ENCODE peak calls at places on chromosome 1, in nine cellular contexts. One of them, this sample, is unnamed.

GRCh38 chr1:94783342-94784264 is 36.6 kb upstream of the SLC44A3 start:
- DNase-seq in heart right ventricle: peak
- DNase-seq in DND-41: no peak
- DNase-seq in testis: peak
- DNase-seq in suprapubic skin: peak
- DNase-seq in fibroblast of lung: peak
- DNase-seq in Panc1: no peak
- DNase-seq in HCT116: no peak
- DNase-seq in left ventricle myocardium inferior: peak
- DNase-seq in this sample: peak

GRCh38 chr1:218718216-218718615 is 373.1 kb downstream of the TGFB2 start:
- DNase-seq in testis: no peak
- DNase-seq in DND-41: no peak
- DNase-seq in Panc1: no peak
- DNase-seq in left ventricle myocardium inferior: no peak
- DNase-seq in suprapubic skin: no peak
- DNase-seq in heart right ventricle: no peak
- DNase-seq in HCT116: no peak
- DNase-seq in fibroblast of lung: peak
- DNase-seq in this sample: no peak

GRCh38 chr1:171869097-171869496 is 27.8 kb downstream of the DNM3 start:
- DNase-seq in DND-41: no peak
- DNase-seq in Panc1: no peak
- DNase-seq in HCT116: no peak
- DNase-seq in testis: no peak
- DNase-seq in suprapubic skin: no peak
- DNase-seq in heart right ventricle: no peak
- DNase-seq in fibroblast of lung: no peak
- DNase-seq in left ventricle myocardium inferior: no peak
- DNase-seq in this sample: no peak

GRCh38 chr1:113396585-113396984 is 6.3 kb downstream of the MAGI3 start:
- DNase-seq in fibroblast of lung: peak
- DNase-seq in suprapubic skin: no peak
- DNase-seq in testis: no peak
- DNase-seq in HCT116: peak
- DNase-seq in DND-41: no peak
- DNase-seq in left ventricle myocardium inferior: no peak
- DNase-seq in Panc1: no peak
- DNase-seq in heart right ventricle: no peak
- DNase-seq in this sample: no peak

GRCh38 chr1:41394918-41395598 is 33.8 kb downstream of the FOXO6 start:
- DNase-seq in heart right ventricle: no peak
- DNase-seq in suprapubic skin: no peak
- DNase-seq in DND-41: peak
- DNase-seq in HCT116: no peak
- DNase-seq in Panc1: no peak
- DNase-seq in testis: no peak
- DNase-seq in fibroblast of lung: no peak
- DNase-seq in left ventricle myocardium inferior: no peak
- DNase-seq in this sample: no peak

GRCh38 chr1:235938714-235939487 is 72.2 kb upstream of the LYST start:
- DNase-seq in HCT116: no peak
- DNase-seq in left ventricle myocardium inferior: no peak
- DNase-seq in DND-41: no peak
- DNase-seq in testis: no peak
- DNase-seq in fibroblast of lung: no peak
- DNase-seq in Panc1: no peak
- DNase-seq in heart right ventricle: no peak
- DNase-seq in suprapubic skin: no peak
- DNase-seq in this sample: no peak

GRCh38 chr1:186082235-186082937 is 292.7 kb downstream of the TPR start:
- DNase-seq in Panc1: peak
- DNase-seq in fibroblast of lung: peak
- DNase-seq in suprapubic skin: peak
- DNase-seq in HCT116: peak
- DNase-seq in DND-41: no peak
- DNase-seq in heart right ventricle: peak
- DNase-seq in left ventricle myocardium inferior: peak
- DNase-seq in testis: peak
- DNase-seq in this sample: peak

GRCh38 chr1:179818743-179819173 is 58.8 kb downstream of the TOR1AIP2 start:
- DNase-seq in left ventricle myocardium inferior: peak
- DNase-seq in suprapubic skin: peak
- DNase-seq in Panc1: no peak
- DNase-seq in HCT116: no peak
- DNase-seq in fibroblast of lung: no peak
- DNase-seq in heart right ventricle: peak
- DNase-seq in testis: peak
- DNase-seq in DND-41: no peak
- DNase-seq in this sample: peak

GRCh38 chr1:222928212-222928611 is 113.4 kb downstream of the DISP1 start:
- DNase-seq in Panc1: no peak
- DNase-seq in heart right ventricle: peak
- DNase-seq in suprapubic skin: peak
- DNase-seq in left ventricle myocardium inferior: peak
- DNase-seq in fibroblast of lung: peak
- DNase-seq in DND-41: no peak
- DNase-seq in testis: peak
- DNase-seq in HCT116: no peak
- DNase-seq in this sample: peak

GRCh38 chr1:26696191-26696644 is 403 bp downstream of the ARID1A start:
- DNase-seq in heart right ventricle: no peak
- DNase-seq in fibroblast of lung: no peak
- DNase-seq in Panc1: no peak
- DNase-seq in HCT116: no peak
- DNase-seq in suprapubic skin: peak
- DNase-seq in left ventricle myocardium inferior: peak
- DNase-seq in testis: no peak
- DNase-seq in DND-41: no peak
- DNase-seq in this sample: no peak

GRCh38 chr1:106268070-106268469 is 788.4 kb upstream of the PRMT6 start:
- DNase-seq in testis: peak
- DNase-seq in HCT116: no peak
- DNase-seq in left ventricle myocardium inferior: no peak
- DNase-seq in DND-41: no peak
- DNase-seq in Panc1: no peak
- DNase-seq in suprapubic skin: no peak
- DNase-seq in fibroblast of lung: no peak
- DNase-seq in heart right ventricle: no peak
- DNase-seq in this sample: no peak

GRCh38 chr1:237672748-237673147 is 218.0 kb downstream of the ZP4 start:
- DNase-seq in suprapubic skin: no peak
- DNase-seq in DND-41: no peak
- DNase-seq in testis: no peak
- DNase-seq in HCT116: no peak
- DNase-seq in fibroblast of lung: peak
- DNase-seq in heart right ventricle: no peak
- DNase-seq in left ventricle myocardium inferior: no peak
- DNase-seq in Panc1: peak
- DNase-seq in this sample: no peak

GRCh38 chr1:33331444-33332356 is 10.8 kb upstream of the A3GALT2 start:
- DNase-seq in left ventricle myocardium inferior: no peak
- DNase-seq in fibroblast of lung: no peak
- DNase-seq in Panc1: no peak
- DNase-seq in testis: no peak
- DNase-seq in HCT116: no peak
- DNase-seq in DND-41: no peak
- DNase-seq in heart right ventricle: no peak
- DNase-seq in suprapubic skin: peak
- DNase-seq in this sample: no peak

GRCh38 chr1:208374391-208374941 is 130.3 kb upstream of the PLXNA2 start:
- DNase-seq in suprapubic skin: no peak
- DNase-seq in DND-41: no peak
- DNase-seq in left ventricle myocardium inferior: no peak
- DNase-seq in HCT116: no peak
- DNase-seq in fibroblast of lung: no peak
- DNase-seq in heart right ventricle: no peak
- DNase-seq in Panc1: no peak
- DNase-seq in testis: no peak
- DNase-seq in this sample: no peak

GRCh38 chr1:168136709-168137514 is at the start of gene GPR161:
- DNase-seq in HCT116: no peak
- DNase-seq in suprapubic skin: peak
- DNase-seq in fibroblast of lung: peak
- DNase-seq in testis: peak
- DNase-seq in DND-41: peak
- DNase-seq in left ventricle myocardium inferior: peak
- DNase-seq in heart right ventricle: peak
- DNase-seq in Panc1: no peak
- DNase-seq in this sample: peak

GRCh38 chr1:58848818-58849411 is 65.1 kb upstream of the JUN start:
- DNase-seq in testis: peak
- DNase-seq in suprapubic skin: peak
- DNase-seq in fibroblast of lung: peak
- DNase-seq in Panc1: peak
- DNase-seq in DND-41: no peak
- DNase-seq in HCT116: peak
- DNase-seq in heart right ventricle: peak
- DNase-seq in left ventricle myocardium inferior: peak
- DNase-seq in this sample: peak

GRCh38 chr1:53822931-53823330 is 15.2 kb downstream of the NDC1 start:
- DNase-seq in DND-41: no peak
- DNase-seq in suprapubic skin: no peak
- DNase-seq in heart right ventricle: no peak
- DNase-seq in Panc1: no peak
- DNase-seq in left ventricle myocardium inferior: no peak
- DNase-seq in fibroblast of lung: no peak
- DNase-seq in HCT116: no peak
- DNase-seq in testis: no peak
- DNase-seq in this sample: no peak
- TF ChIP-seq CTCF in DND-41: no peak
- TF ChIP-seq CTCF in suprapubic skin: no peak
- TF ChIP-seq CTCF in heart right ventricle: no peak
- TF ChIP-seq CTCF in Panc1: no peak
- TF ChIP-seq CTCF in left ventricle myocardium inferior: no peak
- TF ChIP-seq CTCF in fibroblast of lung: no peak
- TF ChIP-seq CTCF in HCT116: no peak
- TF ChIP-seq CTCF in testis: no peak
- TF ChIP-seq CTCF in this sample: no peak

GRCh38 chr1:184242507-184242943 is 144.3 kb upstream of the C1orf21 start:
- DNase-seq in Panc1: no peak
- DNase-seq in suprapubic skin: no peak
- DNase-seq in left ventricle myocardium inferior: no peak
- DNase-seq in HCT116: no peak
- DNase-seq in testis: peak
- DNase-seq in DND-41: no peak
- DNase-seq in fibroblast of lung: peak
- DNase-seq in heart right ventricle: peak
- DNase-seq in this sample: no peak
- H3K27ac ChIP-seq in Panc1: no peak
- H3K27ac ChIP-seq in suprapubic skin: no peak
- H3K27ac ChIP-seq in left ventricle myocardium inferior: peak
- H3K27ac ChIP-seq in HCT116: no peak
- H3K27ac ChIP-seq in testis: no peak
- H3K27ac ChIP-seq in DND-41: no peak
- H3K27ac ChIP-seq in fibroblast of lung: no peak
- H3K27ac ChIP-seq in heart right ventricle: peak
- H3K27ac ChIP-seq in this sample: peak

GRCh38 chr1:109954180-109954579 is 30.4 kb upstream of the AHCYL1 start:
- DNase-seq in HCT116: no peak
- DNase-seq in Panc1: no peak
- DNase-seq in DND-41: no peak
- DNase-seq in heart right ventricle: peak
- DNase-seq in suprapubic skin: no peak
- DNase-seq in fibroblast of lung: no peak
- DNase-seq in testis: no peak
- DNase-seq in left ventricle myocardium inferior: no peak
- DNase-seq in this sample: no peak

GRCh38 chr1:109959632-109959973 is 25.0 kb upstream of the AHCYL1 start:
- DNase-seq in Panc1: no peak
- DNase-seq in suprapubic skin: no peak
- DNase-seq in fibroblast of lung: no peak
- DNase-seq in left ventricle myocardium inferior: no peak
- DNase-seq in heart right ventricle: no peak
- DNase-seq in HCT116: no peak
- DNase-seq in DND-41: no peak
- DNase-seq in testis: no peak
- DNase-seq in this sample: no peak

GRCh38 chr1:109963864-109964263 is 20.7 kb upstream of the AHCYL1 start:
- DNase-seq in testis: no peak
- DNase-seq in suprapubic skin: no peak
- DNase-seq in DND-41: no peak
- DNase-seq in Panc1: no peak
- DNase-seq in fibroblast of lung: peak
- DNase-seq in heart right ventricle: no peak
- DNase-seq in left ventricle myocardium inferior: no peak
- DNase-seq in HCT116: no peak
- DNase-seq in this sample: no peak

GRCh38 chr1:109960745-109961094 is 23.8 kb upstream of the AHCYL1 start:
- DNase-seq in left ventricle myocardium inferior: no peak
- DNase-seq in HCT116: no peak
- DNase-seq in heart right ventricle: no peak
- DNase-seq in suprapubic skin: no peak
- DNase-seq in fibroblast of lung: no peak
- DNase-seq in testis: no peak
- DNase-seq in Panc1: no peak
- DNase-seq in DND-41: no peak
- DNase-seq in this sample: no peak

GRCh38 chr1:109959974-109960744 is 24.4 kb upstream of the AHCYL1 start:
- DNase-seq in fibroblast of lung: peak
- DNase-seq in DND-41: no peak
- DNase-seq in heart right ventricle: no peak
- DNase-seq in suprapubic skin: no peak
- DNase-seq in left ventricle myocardium inferior: no peak
- DNase-seq in HCT116: no peak
- DNase-seq in testis: no peak
- DNase-seq in Panc1: peak
- DNase-seq in this sample: no peak
- TF ChIP-seq CTCF in fibroblast of lung: no peak
- TF ChIP-seq CTCF in DND-41: no peak
- TF ChIP-seq CTCF in heart right ventricle: no peak
- TF ChIP-seq CTCF in suprapubic skin: no peak
- TF ChIP-seq CTCF in left ventricle myocardium inferior: no peak
- TF ChIP-seq CTCF in HCT116: no peak
- TF ChIP-seq CTCF in testis: no peak
- TF ChIP-seq CTCF in Panc1: peak
- TF ChIP-seq CTCF in this sample: no peak

DNA sequence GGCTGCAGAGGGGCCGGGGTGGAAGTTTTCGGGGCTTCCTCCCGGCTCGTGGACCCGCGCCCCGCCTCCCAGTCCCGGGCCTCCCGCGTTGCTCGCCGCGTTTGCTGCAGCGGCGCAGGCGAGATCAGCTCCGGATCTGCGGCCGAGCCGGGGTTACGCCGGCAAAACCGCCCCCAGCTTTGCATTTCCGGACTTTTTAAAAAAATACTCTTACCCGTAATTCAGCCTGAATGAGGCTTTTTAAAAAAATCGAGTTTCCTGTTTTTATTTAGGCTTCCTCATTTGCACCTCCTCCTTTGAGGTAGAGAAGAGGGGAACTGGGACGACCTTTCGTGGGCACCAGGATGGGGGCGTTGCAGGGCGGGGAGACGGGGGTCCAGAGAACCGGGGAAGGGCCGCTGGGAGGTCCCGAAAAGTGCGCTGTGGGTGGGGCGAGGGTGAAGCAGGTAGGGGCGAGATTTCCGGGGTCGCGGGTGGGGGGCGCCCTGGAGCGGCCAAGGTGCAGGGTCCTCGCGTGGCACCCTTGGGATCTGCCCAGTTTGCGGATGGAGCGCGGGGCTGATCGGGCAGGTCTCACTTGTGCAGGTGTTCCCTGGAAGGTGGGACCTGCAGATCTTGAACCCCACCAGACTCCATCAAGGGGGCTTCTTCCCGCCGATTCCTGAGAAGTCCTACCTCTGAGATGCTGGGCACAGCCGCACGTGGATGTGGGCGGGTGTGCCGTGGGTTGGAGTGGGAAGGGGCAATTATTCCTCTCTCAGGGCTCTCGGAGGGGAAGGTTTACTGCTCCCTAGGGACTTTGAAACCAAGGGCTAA is 1.1 kb downstream of the PIK3CD start:
- DNase-seq in DND-41: peak
- DNase-seq in left ventricle myocardium inferior: peak
- DNase-seq in testis: no peak
- DNase-seq in Panc1: no peak
- DNase-seq in fibroblast of lung: no peak
- DNase-seq in heart right ventricle: no peak
- DNase-seq in suprapubic skin: no peak
- DNase-seq in HCT116: no peak
- DNase-seq in this sample: peak
- H3K27ac ChIP-seq in DND-41: peak
- H3K27ac ChIP-seq in left ventricle myocardium inferior: peak
- H3K27ac ChIP-seq in testis: no peak
- H3K27ac ChIP-seq in Panc1: no peak
- H3K27ac ChIP-seq in fibroblast of lung: no peak
- H3K27ac ChIP-seq in heart right ventricle: peak
- H3K27ac ChIP-seq in suprapubic skin: peak
- H3K27ac ChIP-seq in HCT116: no peak
- H3K27ac ChIP-seq in this sample: no peak

This sample was measured in psoas muscle.